ENCODE peak calls at places on chromosomes 7 and 10, in four cellular contexts. S is breast epithelium; Q is CD8-positive, alpha-beta T cell; J is Peyer's patch. M is an unnamed sample.

GRCh38 chr7:4629287-4629905 is 52.7 kb upstream of the FOXK1 start:
- DNase-seq in S (no peak), Q (no peak), J (no peak), M (no peak)

GRCh38 chr7:91772100-91772794 is 108.3 kb downstream of the MTERF1 start:
- DNase-seq in S (no peak), Q (no peak), J (no peak), M (no peak)

GRCh38 chr10:67098460-67098859 is 172.6 kb downstream of the LRRTM3 start:
- DNase-seq in S (no peak), Q (no peak), J (no peak), M (no peak)

GRCh38 chr10:5542100-5542499 is 17.3 kb downstream of the CALML3 start:
- DNase-seq in S (no peak), Q (no peak), J (no peak), M (no peak)

GRCh38 chr10:131258256-131258655 is 53.3 kb downstream of the TCERG1L start:
- DNase-seq in S (peak; percentile 45), Q (no peak), J (peak; percentile 38), M (no peak)

GRCh38 chr10:84270708-84271107 is 25.9 kb downstream of the RGR start:
- DNase-seq in S (no peak), Q (no peak), J (no peak), M (no peak)

GRCh38 chr7:156503195-156503594 is 137.4 kb upstream of the RNF32 start:
- DNase-seq in S (no peak), Q (no peak), J (no peak), M (no peak)

GRCh38 chr7:133529861-133530260 is 277.0 kb downstream of the EXOC4 start:
- DNase-seq in S (no peak), Q (no peak), J (no peak), M (no peak)

GRCh38 chr7:156162451-156162850 is 350.2 kb upstream of the SHH start:
- DNase-seq in S (no peak), Q (no peak), J (no peak), M (no peak)

GRCh38 chr7:42012786-42013360 is 224.1 kb downstream of the GLI3 start:
- DNase-seq in S (no peak), Q (no peak), J (no peak), M (no peak)

GRCh38 chr7:67723591-67723990 is 727.0 kb downstream of the TYW1 start:
- DNase-seq in S (no peak), Q (no peak), J (no peak), M (no peak)

GRCh38 chr7:50978633-50979215 is 196.0 kb upstream of the GRB10 start:
- DNase-seq in S (no peak), Q (no peak), J (no peak), M (no peak)

GRCh38 chr7:31059551-31059950 is 7.4 kb downstream of the ADCYAP1R1 start:
- DNase-seq in S (no peak), Q (no peak), J (no peak), M (peak; percentile 77)

GRCh38 chr10:95793401-95794045 is 37.6 kb downstream of the ENTPD1 start:
- DNase-seq in S (no peak), Q (no peak), J (no peak), M (no peak)

GRCh38 chr7:98178321-98178720 is 32.9 kb upstream of the BHLHA15 start:
- DNase-seq in S (no peak), Q (no peak), J (no peak), M (no peak)

GRCh38 chr7:108251700-108252099 is 121.5 kb upstream of the LAMB4 start:
- DNase-seq in S (no peak), Q (no peak), J (no peak), M (no peak)

GRCh38 chr10:96124230-96125141 is 5.6 kb upstream of the ZNF518A start:
- DNase-seq in S (no peak), Q (no peak), J (peak; percentile 67), M (no peak)

GRCh38 chr7:50092579-50093411 is at the start of gene ZPBP:
- DNase-seq in S (no peak), Q (peak; percentile 47), J (peak; percentile 50), M (peak; percentile 83)

GRCh38 chr7:5417106-5418071 is 6.2 kb downstream of the TNRC18 start:
- DNase-seq in S (no peak), Q (no peak), J (no peak), M (no peak)

GRCh38 chr10:13590886-13591285 is 4.1 kb downstream of the PRPF18 start:
- DNase-seq in S (no peak), Q (no peak), J (no peak), M (no peak)

GRCh38 chr10:35563266-35563891 is 41.8 kb upstream of the GJD4 start:
- DNase-seq in S (no peak), Q (no peak), J (peak; percentile 64), M (peak; percentile 84)

GRCh38 chr10:77554996-77555397 is 82.6 kb downstream of the KCNMA1 start:
- DNase-seq in S (no peak), Q (no peak), J (no peak), M (no peak)

GRCh38 chr7:32416846-32417245 is 73.3 kb downstream of the LSM5 start:
- DNase-seq in S (no peak), Q (no peak), J (no peak), M (no peak)

GRCh38 chr7:92765725-92766124 is 70.6 kb downstream of the CDK6 start:
- DNase-seq in S (no peak), Q (no peak), J (no peak), M (no peak)

GRCh38 chr7:3955751-3956696 is 655.0 kb downstream of the SDK1 start:
- DNase-seq in S (no peak), Q (no peak), J (no peak), M (no peak)

GRCh38 chr7:88202799-88203198 is 17.0 kb downstream of the SRI start:
- DNase-seq in S (no peak), Q (no peak), J (no peak), M (peak; percentile 40)

GRCh38 chr10:112203328-112204076 is 19.9 kb upstream of the GPAM start:
- DNase-seq in S (no peak), Q (no peak), J (no peak), M (peak; percentile 58)

GRCh38 chr7:159006610-159007130 is 138.0 kb downstream of the VIPR2 start:
- DNase-seq in S (no peak), Q (no peak), J (no peak), M (no peak)

GRCh38 chr7:28698744-28699291 is 259.3 kb downstream of the TRIL start:
- DNase-seq in S (no peak), Q (no peak), J (no peak), M (no peak)

GRCh38 chr7:37448637-37449331 is at the start of gene ELMO1:
- DNase-seq in S (peak; percentile 57), Q (peak; percentile 84), J (peak; percentile 79), M (peak; percentile 96)

GRCh38 chr10:22834471-22834870 is 93.4 kb upstream of the ARMC3 start:
- DNase-seq in S (no peak), Q (no peak), J (no peak), M (no peak)

GRCh38 chr7:101120315-101120714 is 6.6 kb upstream of the SERPINE1 start:
- DNase-seq in S (no peak), Q (no peak), J (no peak), M (no peak)

GRCh38 chr7:101124376-101125056 is 2.4 kb upstream of the SERPINE1 start:
- DNase-seq in S (no peak), Q (no peak), J (no peak), M (no peak)

GRCh38 chr7:101121996-101122932 is 4.6 kb upstream of the SERPINE1 start:
- DNase-seq in S (no peak), Q (no peak), J (peak; percentile 62), M (no peak)

GRCh38 chr7:101123703-101124068 is 3.2 kb upstream of the SERPINE1 start:
- DNase-seq in S (no peak), Q (no peak), J (no peak), M (no peak)

DNA sequence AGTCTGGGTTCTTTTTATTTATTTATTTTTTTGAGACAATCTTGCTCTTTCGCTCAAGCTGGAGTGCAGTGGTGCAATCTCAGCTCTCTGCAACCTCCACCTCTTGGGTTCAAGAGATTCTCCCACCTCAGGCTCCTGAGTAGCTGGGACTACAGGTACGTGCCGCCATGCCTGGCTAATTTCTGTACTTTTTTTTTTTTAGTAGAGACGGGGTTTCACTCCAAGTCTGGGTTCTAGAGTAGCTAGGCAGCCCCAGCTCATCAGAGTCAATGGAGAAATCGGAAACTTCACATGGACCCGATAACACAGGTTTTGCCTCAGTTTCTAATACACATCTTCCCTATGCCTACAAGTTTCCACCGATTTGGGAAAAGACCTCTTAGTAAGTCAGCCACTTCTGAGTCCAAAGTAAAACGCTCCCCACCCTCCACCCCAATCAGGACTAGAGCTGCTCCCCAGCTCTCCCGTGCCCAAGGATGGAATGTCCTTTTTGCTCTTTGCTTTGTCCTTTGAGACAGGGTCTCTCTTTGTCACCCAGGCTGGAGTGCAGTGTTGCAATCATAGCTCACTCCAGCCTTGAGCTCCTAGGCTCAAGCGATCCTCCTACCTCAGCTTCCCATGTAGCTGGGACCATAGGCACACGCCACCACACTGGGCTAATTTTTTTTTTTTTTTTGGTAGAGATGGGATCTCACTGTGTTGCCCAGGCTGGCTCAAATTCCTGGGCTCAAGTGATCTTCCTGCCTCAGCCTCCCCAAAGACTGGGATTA is 3.8 kb upstream of the SERPINE1 start:
- DNase-seq in S (no peak), Q (no peak), J (no peak), M (no peak)
- H3K4me1 ChIP-seq in S (no peaks in the 10 kb centered on the region), Q (peaks cover 18% of the 10 kb centered on the region), J (peaks cover 8% of the 10 kb centered on the region), M (peaks cover 9% of the 10 kb centered on the region)

DNA sequence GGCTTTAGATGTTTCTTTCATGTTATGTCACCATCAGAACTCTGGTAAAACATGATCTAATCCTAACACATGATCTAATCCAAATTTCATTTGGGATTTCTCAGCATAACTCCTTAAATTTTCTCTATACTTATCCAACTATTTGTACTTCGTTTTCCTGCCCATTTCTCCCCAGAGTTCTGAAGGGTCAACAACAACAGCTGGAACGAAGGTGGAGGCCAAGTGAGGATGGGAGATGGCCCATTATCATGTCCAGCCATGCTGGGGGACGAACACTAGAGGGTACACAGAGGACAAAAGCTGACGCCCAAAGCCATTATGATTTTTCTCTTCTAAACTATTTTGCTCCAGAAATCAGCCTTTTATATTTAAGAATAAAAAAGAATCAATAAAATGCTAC is 185.4 kb downstream of the DOCK4 start:
- DNase-seq in S (no peak), Q (no peak), J (no peak), M (no peak)
- H3K4me1 ChIP-seq in S (no peaks in the 10 kb centered on the region), Q (no peaks in the 10 kb centered on the region), J (no peaks in the 10 kb centered on the region), M (no peaks in the 10 kb centered on the region)

GRCh38 chr10:16976803-16977202 is 152.8 kb downstream of the CUBN start:
- DNase-seq in S (no peak), Q (no peak), J (no peak), M (no peak)
- H3K4me1 ChIP-seq in S (no peaks in the 10 kb centered on the region), Q (no peaks in the 10 kb centered on the region), J (no peaks in the 10 kb centered on the region), M (no peaks in the 10 kb centered on the region)

DNA sequence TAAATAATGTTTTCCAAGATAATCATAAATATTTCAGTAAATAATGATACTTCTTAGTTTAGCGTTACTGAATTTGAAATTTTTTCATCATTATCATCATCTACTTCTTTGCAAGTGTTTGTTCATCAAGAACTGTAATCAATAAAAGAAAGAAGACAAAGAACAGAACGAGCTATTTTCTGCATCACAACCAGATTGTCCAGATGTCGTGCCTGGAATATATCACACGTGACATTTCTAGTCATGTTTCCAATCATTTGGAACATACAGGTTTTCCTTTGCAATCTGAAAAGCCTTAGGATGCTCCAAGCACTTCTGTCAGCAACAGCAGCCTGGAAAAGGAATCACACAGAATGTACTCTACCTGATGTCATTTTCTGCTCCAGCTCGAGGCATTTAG is 107.4 kb downstream of the FAM107B start:
- DNase-seq in S (no peak), Q (no peak), J (no peak), M (no peak)
- H3K4me1 ChIP-seq in S (no peaks in the 10 kb centered on the region), Q (no peaks in the 10 kb centered on the region), J (no peaks in the 10 kb centered on the region), M (peaks cover 7% of the 10 kb centered on the region)